ENCODE peak calls at places on chromosomes 4 and X, in four cellular contexts. One of them, this sample, is unnamed.

GRCh38 chr4:121003863-121004262 is 68.5 kb downstream of the NDNF start:
- DNase-seq in spleen: peak; percentile 67
- DNase-seq in A673: no peak
- DNase-seq in fibroblast of pulmonary artery: no peak
- DNase-seq in this sample: no peak

GRCh38 chr4:4413373-4413725 is 26.4 kb downstream of the NSG1 start:
- DNase-seq in spleen: peak; percentile 63
- DNase-seq in A673: no peak
- DNase-seq in fibroblast of pulmonary artery: no peak
- DNase-seq in this sample: no peak

GRCh38 chr4:57102050-57102564 is 8.1 kb downstream of the IGFBP7 start:
- DNase-seq in spleen: no peak
- DNase-seq in A673: no peak
- DNase-seq in fibroblast of pulmonary artery: peak; percentile 99
- DNase-seq in this sample: peak; percentile 73

GRCh38 chrX:24395775-24396174 is 35.3 kb downstream of the SUPT20HL1 start:
- DNase-seq in spleen: no peak
- DNase-seq in A673: peak; percentile 76
- DNase-seq in fibroblast of pulmonary artery: peak; percentile 82
- DNase-seq in this sample: peak; percentile 68

GRCh38 chr4:10028910-10029309 is 7.6 kb upstream of the SLC2A9 start:
- DNase-seq in spleen: no peak
- DNase-seq in A673: no peak
- DNase-seq in fibroblast of pulmonary artery: no peak
- DNase-seq in this sample: no peak

GRCh38 chrX:123803331-123803983 is 56.4 kb upstream of the XIAP start:
- DNase-seq in spleen: no peak
- DNase-seq in A673: peak; percentile 76
- DNase-seq in fibroblast of pulmonary artery: peak; percentile 65
- DNase-seq in this sample: peak; percentile 85

GRCh38 chrX:149648932-149649331 is 17.3 kb upstream of the TMEM185A start:
- DNase-seq in spleen: no peak
- DNase-seq in A673: no peak
- DNase-seq in fibroblast of pulmonary artery: no peak
- DNase-seq in this sample: no peak

GRCh38 chr4:99102634-99103033 is 14.0 kb upstream of the ADH5 start:
- DNase-seq in spleen: no peak
- DNase-seq in A673: no peak
- DNase-seq in fibroblast of pulmonary artery: no peak
- DNase-seq in this sample: no peak

GRCh38 chrX:151279161-151279560 is 102.8 kb downstream of the GPR50 start:
- DNase-seq in spleen: no peak
- DNase-seq in A673: no peak
- DNase-seq in fibroblast of pulmonary artery: no peak
- DNase-seq in this sample: no peak

GRCh38 chr4:158080354-158080753 is 92.5 kb downstream of the GASK1B start:
- DNase-seq in spleen: no peak
- DNase-seq in A673: no peak
- DNase-seq in fibroblast of pulmonary artery: no peak
- DNase-seq in this sample: no peak

GRCh38 chr4:150978738-150979575 is 36.1 kb downstream of the LRBA start:
- DNase-seq in spleen: no peak
- DNase-seq in A673: no peak
- DNase-seq in fibroblast of pulmonary artery: no peak
- DNase-seq in this sample: peak; percentile 56

GRCh38 chr4:76872556-76872955 is 25.4 kb downstream of the SOWAHB start:
- DNase-seq in spleen: no peak
- DNase-seq in A673: no peak
- DNase-seq in fibroblast of pulmonary artery: no peak
- DNase-seq in this sample: no peak

GRCh38 chrX:154411981-154412340 is 622 bp downstream of the TAFAZZIN start:
- DNase-seq in spleen: peak; percentile 91
- DNase-seq in A673: peak; percentile 48
- DNase-seq in fibroblast of pulmonary artery: peak; percentile 49
- DNase-seq in this sample: peak; percentile 46

GRCh38 chrX:105775672-105776071 is 46.7 kb upstream of the NRK start:
- DNase-seq in spleen: no peak
- DNase-seq in A673: no peak
- DNase-seq in fibroblast of pulmonary artery: no peak
- DNase-seq in this sample: no peak

GRCh38 chr4:73669410-73670183 is 49.4 kb upstream of the RASSF6 start:
- DNase-seq in spleen: no peak
- DNase-seq in A673: peak; percentile 13
- DNase-seq in fibroblast of pulmonary artery: peak; percentile 70
- DNase-seq in this sample: no peak

GRCh38 chr4:21134994-21135393 is 434.7 kb downstream of the PACRGL start:
- DNase-seq in spleen: no peak
- DNase-seq in A673: peak; percentile 37
- DNase-seq in fibroblast of pulmonary artery: peak; percentile 40
- DNase-seq in this sample: peak; percentile 60

GRCh38 chrX:38987135-38987780 is 186.0 kb downstream of the MID1IP1 start:
- DNase-seq in spleen: no peak
- DNase-seq in A673: no peak
- DNase-seq in fibroblast of pulmonary artery: no peak
- DNase-seq in this sample: no peak

GRCh38 chr4:8324640-8325239 is 55.2 kb downstream of the HTRA3 start:
- DNase-seq in spleen: no peak
- DNase-seq in A673: no peak
- DNase-seq in fibroblast of pulmonary artery: no peak
- DNase-seq in this sample: peak; percentile 79

GRCh38 chr4:95510145-95510544 is 38.6 kb downstream of the UNC5C start:
- DNase-seq in spleen: no peak
- DNase-seq in A673: peak; percentile 17
- DNase-seq in fibroblast of pulmonary artery: peak; percentile 68
- DNase-seq in this sample: peak; percentile 49

GRCh38 chr4:18882468-18882867 is 860.9 kb upstream of the LCORL start:
- DNase-seq in spleen: no peak
- DNase-seq in A673: peak; percentile 6
- DNase-seq in fibroblast of pulmonary artery: peak; percentile 78
- DNase-seq in this sample: peak; percentile 75

GRCh38 chr4:10226756-10227155 is 110.2 kb upstream of the WDR1 start:
- DNase-seq in spleen: no peak
- DNase-seq in A673: no peak
- DNase-seq in fibroblast of pulmonary artery: peak; percentile 52
- DNase-seq in this sample: no peak

GRCh38 chrX:155747520-155747919 is 133.6 kb upstream of the VAMP7 start:
- DNase-seq in spleen: no peak
- DNase-seq in A673: peak; percentile 8
- DNase-seq in fibroblast of pulmonary artery: peak; percentile 21
- DNase-seq in this sample: peak; percentile 45

DNA sequence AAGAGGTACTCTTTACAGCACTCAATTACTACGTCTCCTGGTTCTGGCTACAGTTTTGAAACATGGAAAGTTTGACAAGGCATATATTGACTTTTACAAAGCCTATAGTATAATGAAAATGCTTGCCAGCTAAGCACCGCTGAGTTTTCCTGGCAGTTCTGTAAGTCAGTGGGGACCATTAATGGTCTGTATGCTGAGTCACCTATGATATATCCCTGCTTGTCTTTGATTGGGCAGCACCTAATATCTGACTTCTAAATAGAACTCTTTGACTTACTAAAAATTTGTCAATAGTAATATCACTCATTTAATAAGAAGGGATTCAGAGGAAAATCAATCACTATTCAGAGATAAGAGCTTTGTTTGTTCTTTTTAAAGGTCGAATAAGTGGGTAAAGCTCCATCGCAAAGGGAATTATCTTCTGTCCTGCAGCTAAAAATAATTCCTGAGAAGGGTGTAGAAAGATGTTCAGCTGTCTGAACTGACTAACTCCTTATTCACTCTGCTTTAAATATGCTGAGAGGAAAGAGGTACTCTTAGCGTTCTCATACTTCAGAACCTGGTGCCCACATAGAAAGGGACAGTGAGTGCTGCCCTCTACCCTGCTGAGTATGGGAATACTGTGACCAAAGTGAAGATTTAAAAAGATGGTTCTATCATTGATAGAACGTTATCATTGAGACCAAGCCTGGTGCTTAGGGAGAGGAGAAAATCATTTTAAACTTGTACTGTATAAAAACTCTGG is 959 bp downstream of the SMPX start:
- DNase-seq in spleen: no peak
- DNase-seq in A673: no peak
- DNase-seq in fibroblast of pulmonary artery: no peak
- DNase-seq in this sample: peak; percentile 8
- TF ChIP-seq CTCF in spleen: no peak
- TF ChIP-seq CTCF in A673: no peak
- TF ChIP-seq CTCF in fibroblast of pulmonary artery: no peak
- TF ChIP-seq CTCF in this sample: no peak

DNA sequence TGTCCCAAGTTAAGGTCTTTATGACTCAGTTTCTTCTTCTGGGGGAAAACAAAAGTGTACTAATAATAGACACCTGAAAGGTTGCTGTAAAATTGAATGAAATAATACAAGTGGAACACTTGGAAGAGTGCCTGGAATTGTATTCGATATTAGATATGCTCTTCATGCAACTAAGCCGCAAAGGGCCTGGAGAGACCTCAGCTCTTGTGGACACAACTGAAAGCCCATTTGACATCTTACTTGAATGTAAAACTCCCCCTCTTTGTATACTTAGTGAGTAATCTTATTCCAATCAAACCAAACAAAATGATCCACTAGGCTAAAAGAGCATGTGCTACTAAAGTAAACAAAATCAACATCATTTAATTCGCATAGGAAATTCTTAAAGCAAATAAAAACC is 516 bp upstream of the MAP9 start:
- DNase-seq in spleen: no peak
- DNase-seq in A673: no peak
- DNase-seq in fibroblast of pulmonary artery: peak; percentile 28
- DNase-seq in this sample: peak; percentile 20
- H3K4me3 ChIP-seq in spleen: peak overlapping the region; percentile 65
- H3K4me3 ChIP-seq in A673: peak overlapping the region; percentile 76
- H3K4me3 ChIP-seq in fibroblast of pulmonary artery: peak overlapping the region; percentile 78
- H3K4me3 ChIP-seq in this sample: peak overlapping the region; percentile 69

GRCh38 chr4:122224348-122224747 is 72.2 kb downstream of the BLTP1 start:
- DNase-seq in spleen: no peak
- DNase-seq in A673: peak; percentile 69
- DNase-seq in fibroblast of pulmonary artery: peak; percentile 27
- DNase-seq in this sample: peak; percentile 11
- TF ChIP-seq CTCF in spleen: peak; percentile 13
- TF ChIP-seq CTCF in A673: peak; percentile 49
- TF ChIP-seq CTCF in fibroblast of pulmonary artery: peak; percentile 43
- TF ChIP-seq CTCF in this sample: peak; percentile 7

GRCh38 chr4:56038763-56039162 is 90.0 kb downstream of the CEP135 start:
- DNase-seq in spleen: no peak
- DNase-seq in A673: no peak
- DNase-seq in fibroblast of pulmonary artery: no peak
- DNase-seq in this sample: peak; percentile 2
- H3K4me3 ChIP-seq in spleen: no peak overlapping the region
- H3K4me3 ChIP-seq in A673: no peak overlapping the region
- H3K4me3 ChIP-seq in fibroblast of pulmonary artery: no peak overlapping the region
- H3K4me3 ChIP-seq in this sample: no peak overlapping the region

GRCh38 chr4:92406488-92406887 is 102.7 kb downstream of the GRID2 start:
- DNase-seq in spleen: no peak
- DNase-seq in A673: no peak
- DNase-seq in fibroblast of pulmonary artery: no peak
- DNase-seq in this sample: no peak
- TF ChIP-seq CTCF in spleen: no peak
- TF ChIP-seq CTCF in A673: no peak
- TF ChIP-seq CTCF in fibroblast of pulmonary artery: no peak
- TF ChIP-seq CTCF in this sample: no peak

DNA sequence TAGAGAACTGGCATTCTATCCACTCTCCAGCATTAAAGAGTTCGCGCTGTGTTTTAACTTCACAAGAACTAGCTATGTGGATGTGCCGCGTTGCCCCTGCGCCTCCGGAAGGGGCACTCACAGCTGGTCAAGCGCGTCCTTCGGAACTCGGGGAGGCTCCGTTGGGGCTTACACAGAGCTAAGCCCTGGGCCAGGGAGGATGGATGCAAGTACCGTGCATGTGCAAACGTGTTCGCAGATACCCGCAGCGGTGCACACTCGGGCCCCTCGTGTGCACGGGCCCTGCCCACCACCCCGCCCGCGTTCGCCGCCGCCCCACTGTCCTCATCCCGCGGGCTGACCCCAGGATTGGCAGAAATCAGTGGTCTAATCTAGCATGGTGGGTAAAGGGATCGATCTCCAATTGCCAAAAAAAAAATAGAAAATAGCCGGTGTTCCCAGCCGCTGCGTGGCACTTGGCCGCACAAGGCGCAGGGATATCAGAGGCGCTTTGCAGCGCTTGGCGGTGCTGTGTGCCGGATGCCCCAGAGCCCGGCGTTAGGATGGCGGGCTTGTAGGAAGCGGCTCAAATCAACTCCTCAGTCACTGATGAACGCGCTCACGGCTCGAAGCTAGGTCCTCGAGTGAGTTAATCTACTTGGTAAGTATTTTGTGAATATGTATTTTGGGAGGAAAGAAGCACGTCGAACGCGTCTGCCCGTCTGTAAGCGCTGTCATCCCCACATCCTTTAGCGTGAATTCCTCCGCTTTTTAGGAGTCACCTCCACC is 988 bp upstream of the PCDH10 start:
- DNase-seq in spleen: peak; percentile 69
- DNase-seq in A673: peak; percentile 79
- DNase-seq in fibroblast of pulmonary artery: peak; percentile 74
- DNase-seq in this sample: peak; percentile 50
- H3K4me3 ChIP-seq in spleen: peak overlapping the region; percentile 28
- H3K4me3 ChIP-seq in A673: peak overlapping the region; percentile 63
- H3K4me3 ChIP-seq in fibroblast of pulmonary artery: peak overlapping the region; percentile 70
- H3K4me3 ChIP-seq in this sample: peak overlapping the region; percentile 49

This sample was measured in epithelial cell of esophagus.